ENCODE peak calls at places on chromosomes 7 and 10, in eight cellular contexts. I is HCT116, E is fibroblast of lung, A is stomach, K is mammary epithelial cell, R is cardiac muscle cell, F is Panc1, X is heart left ventricle. C is an unnamed sample.

GRCh38 chr10:129971381-129972144 is 7.5 kb upstream of the EBF3 start:
- DNase-seq in I (no peak), E (peak; percentile 15), A (peak; percentile 59), K (no peak), R (peak; percentile 79), F (no peak), X (peak; percentile 79), C (peak; percentile 87)

GRCh38 chr10:127872871-127873600 is 19.7 kb downstream of the CLRN3 start:
- DNase-seq in I (no peak), E (no peak), A (peak; percentile 80), K (no peak), R (peak; percentile 34), F (no peak), X (no peak), C (peak; percentile 77)

GRCh38 chr7:41238851-41239331 is 464.0 kb downstream of the INHBA start:
- DNase-seq in I (no peak), E (peak; percentile 49), A (no peak), K (peak; percentile 87), R (no peak), F (no peak), X (no peak), C (no peak)

GRCh38 chr7:2529161-2530075 is 9.8 kb downstream of the LFNG start:
- DNase-seq in I (no peak), E (peak; percentile 69), A (peak; percentile 63), K (no peak), R (peak; percentile 61), F (no peak), X (peak; percentile 92), C (peak; percentile 97)

GRCh38 chr7:70040971-70041766 is 442.9 kb downstream of the AUTS2 start:
- DNase-seq in I (no peak), E (peak; percentile 33), A (no peak), K (no peak), R (peak; percentile 70), F (no peak), X (no peak), C (no peak)

GRCh38 chr10:58462863-58463507 is 49.7 kb upstream of the BICC1 start:
- DNase-seq in I (no peak), E (no peak), A (no peak), K (no peak), R (no peak), F (no peak), X (no peak), C (no peak)

GRCh38 chr7:88183051-88183450 is 36.8 kb downstream of the SRI start:
- DNase-seq in I (no peak), E (no peak), A (no peak), K (no peak), R (no peak), F (no peak), X (no peak), C (no peak)

GRCh38 chr10:33066558-33067236 is 108.7 kb upstream of the ITGB1 start:
- DNase-seq in I (no peak), E (peak; percentile 86), A (no peak), K (no peak), R (peak; percentile 86), F (no peak), X (no peak), C (no peak)

GRCh38 chr10:61271127-61271780 is 181.9 kb downstream of the TMEM26 start:
- DNase-seq in I (no peak), E (peak; percentile 84), A (no peak), K (peak; percentile 20), R (peak; percentile 62), F (peak; percentile 80), X (no peak), C (no peak)

GRCh38 chr10:68095176-68095575 is 14.1 kb upstream of the MYPN start:
- DNase-seq in I (no peak), E (peak; percentile 89), A (no peak), K (peak; percentile 61), R (peak; percentile 37), F (no peak), X (no peak), C (no peak)

GRCh38 chr10:107476408-107476807 is 311.9 kb upstream of the SORCS1 start:
- DNase-seq in I (no peak), E (no peak), A (no peak), K (no peak), R (no peak), F (no peak), X (no peak), C (no peak)

GRCh38 chr10:107473221-107473620 is 308.7 kb upstream of the SORCS1 start:
- DNase-seq in I (no peak), E (no peak), A (no peak), K (no peak), R (no peak), F (no peak), X (no peak), C (no peak)

GRCh38 chr10:107477266-107477665 is 312.8 kb upstream of the SORCS1 start:
- DNase-seq in I (no peak), E (no peak), A (no peak), K (no peak), R (no peak), F (no peak), X (no peak), C (no peak)

DNA sequence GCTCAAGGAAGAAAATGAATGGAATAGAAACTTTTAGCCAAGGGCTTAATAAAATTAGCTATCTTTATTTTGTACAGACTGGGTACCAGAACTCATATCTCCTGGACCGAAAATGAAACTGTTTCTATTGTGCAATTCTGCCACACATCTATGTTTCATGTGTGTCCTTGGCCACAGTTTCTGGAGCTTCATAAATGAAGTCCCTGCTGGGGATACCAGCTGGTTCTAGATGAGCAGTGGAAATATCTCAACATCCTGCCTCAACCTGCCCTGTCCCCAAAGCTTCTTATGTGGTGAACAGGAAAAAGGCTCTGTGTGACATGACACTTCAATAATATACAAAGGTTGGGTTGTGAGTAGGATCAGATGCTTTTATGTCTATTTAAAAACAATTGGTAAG is 310.1 kb upstream of the SORCS1 start:
- DNase-seq in I (no peak), E (no peak), A (no peak), K (no peak), R (no peak), F (no peak), X (no peak), C (no peak)
- H3K27me3 ChIP-seq in I (no peaks in the 10 kb centered on the region), E (no peaks in the 10 kb centered on the region), A (no peaks in the 10 kb centered on the region), K (no peaks in the 10 kb centered on the region), R (no peaks in the 10 kb centered on the region), F (no peaks in the 10 kb centered on the region), X (no peaks in the 10 kb centered on the region), C (no peaks in the 10 kb centered on the region)

GRCh38 chr10:5040781-5041470 is 37.3 kb upstream of the AKR1C2 start:
- DNase-seq in I (no peak), E (peak; percentile 55), A (no peak), K (no peak), R (no peak), F (no peak), X (no peak), C (no peak)
- H3K4me3 ChIP-seq in I (no peak overlapping the region), E (no peak overlapping the region), A (no peak overlapping the region), K (no peak overlapping the region), R (no peak overlapping the region), F (no peak overlapping the region), X (no peak overlapping the region), C (no peak overlapping the region)

DNA sequence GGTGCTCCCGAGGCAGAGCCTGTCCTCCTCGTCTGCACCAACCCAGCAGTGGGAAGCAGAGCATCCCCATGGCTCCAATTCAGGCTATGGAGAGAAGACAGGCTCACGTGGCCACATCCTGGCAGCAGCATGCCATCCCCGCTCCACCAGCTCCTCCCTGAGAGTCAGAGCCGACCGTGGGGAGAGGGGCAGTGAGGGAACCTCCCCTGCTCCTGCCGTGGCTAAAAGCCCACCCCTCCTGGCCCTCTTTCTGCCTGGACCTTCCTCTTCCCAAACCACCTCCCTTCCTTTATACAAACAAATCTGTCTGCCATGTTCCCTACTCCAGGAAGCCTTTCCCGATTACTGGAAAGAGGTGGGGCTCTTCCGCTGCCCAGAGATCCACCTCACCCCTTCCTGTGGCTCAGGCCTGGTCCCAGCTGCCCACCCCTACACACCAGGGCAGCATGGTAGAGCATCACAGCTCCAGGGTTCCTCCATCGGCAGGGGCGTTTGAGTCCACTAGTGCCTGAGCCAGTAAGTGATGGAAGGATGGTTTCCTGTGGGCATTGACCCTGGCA is 10.8 kb upstream of the AQP1 start:
- DNase-seq in I (no peak), E (no peak), A (no peak), K (no peak), R (no peak), F (no peak), X (no peak), C (peak; percentile 47)
- H3K4me1 ChIP-seq in I (peaks cover 2% of the 10 kb centered on the region), E (no peaks in the 10 kb centered on the region), A (peaks cover 55% of the 10 kb centered on the region), K (peaks cover 4% of the 10 kb centered on the region), R (peaks cover 8% of the 10 kb centered on the region), F (peaks cover 8% of the 10 kb centered on the region), X (peaks cover 57% of the 10 kb centered on the region), C (peaks cover 21% of the 10 kb centered on the region)

DNA sequence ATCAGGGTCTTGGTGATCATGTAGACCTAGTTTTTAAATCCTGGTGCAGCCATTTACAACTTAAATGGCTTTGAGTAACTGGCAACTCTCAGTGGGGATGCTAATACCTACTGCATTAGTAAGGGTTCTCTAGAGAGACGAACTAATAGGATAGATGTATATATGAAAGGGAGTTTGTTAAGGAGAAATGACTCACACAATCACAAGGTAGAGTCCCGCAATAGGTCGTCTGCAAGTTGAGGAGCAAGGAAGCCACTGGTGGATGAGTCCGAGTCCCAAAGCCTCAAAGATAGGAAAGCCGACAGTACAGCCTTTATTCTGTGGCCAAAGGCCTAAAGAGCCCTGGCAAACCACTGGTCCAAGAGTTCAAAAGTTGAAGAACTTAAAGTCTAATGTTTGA is 48.0 kb downstream of the EMX2 start:
- DNase-seq in I (no peak), E (no peak), A (no peak), K (no peak), R (no peak), F (no peak), X (no peak), C (no peak)
- H3K27me3 ChIP-seq in I (peaks cover 27% of the 10 kb centered on the region), E (no peaks in the 10 kb centered on the region), A (peaks cover 12% of the 10 kb centered on the region), K (no peaks in the 10 kb centered on the region), R (peaks cover 34% of the 10 kb centered on the region), F (peaks cover 9% of the 10 kb centered on the region), X (peaks cover 16% of the 10 kb centered on the region), C (peaks cover 15% of the 10 kb centered on the region)

DNA sequence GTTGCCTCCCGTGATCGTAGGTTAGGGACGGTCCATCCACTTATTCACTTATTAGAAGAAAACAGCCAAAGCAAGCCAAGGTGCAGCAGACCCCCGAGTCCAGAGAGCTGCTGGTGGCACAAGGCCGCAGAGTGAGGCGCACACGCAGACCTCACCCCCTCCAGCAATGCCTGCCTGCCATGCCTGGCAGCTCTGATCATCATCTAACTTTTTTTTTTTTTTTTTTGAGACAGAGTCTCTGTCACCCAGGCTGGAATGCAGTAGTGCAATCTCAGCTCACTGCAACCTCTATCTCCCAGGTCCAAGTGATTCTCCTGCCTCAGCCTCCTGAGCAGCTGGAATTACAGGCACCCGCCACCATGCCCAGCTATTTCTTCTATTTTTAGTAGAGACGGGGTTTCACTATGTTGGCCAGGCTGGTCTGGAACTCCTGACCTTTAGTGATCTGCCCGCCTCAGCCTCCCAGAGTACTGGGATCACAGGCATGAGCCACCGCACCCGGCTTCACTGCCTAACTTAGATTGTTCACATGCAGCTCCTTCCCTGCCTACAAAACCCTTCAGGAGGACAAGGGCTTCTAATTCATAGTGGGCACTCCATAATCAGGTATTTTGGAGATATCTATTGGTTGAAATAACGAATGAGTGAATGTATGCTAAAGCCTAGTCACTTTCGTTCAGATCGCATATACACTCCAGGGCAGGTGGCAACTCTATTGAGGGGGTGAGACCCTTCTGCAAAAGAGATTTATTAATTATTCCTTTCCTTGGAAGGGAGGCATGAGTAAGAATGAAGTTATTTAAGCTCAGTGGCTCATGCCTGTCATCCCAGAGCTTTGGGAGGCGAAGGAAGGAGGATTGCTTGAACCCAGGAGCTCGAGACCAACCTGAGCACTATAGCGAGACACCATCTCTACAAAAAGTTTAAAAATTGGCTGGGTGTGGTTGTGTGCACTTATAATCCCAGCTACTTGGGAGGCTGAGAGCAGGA is 15.9 kb downstream of the TRIM56 start:
- DNase-seq in I (no peak), E (no peak), A (no peak), K (no peak), R (no peak), F (no peak), X (no peak), C (peak; percentile 24)
- H3K4me3 ChIP-seq in I (peak overlapping the region; percentile 53), E (no peak overlapping the region), A (no peak overlapping the region), K (no peak overlapping the region), R (no peak overlapping the region), F (peak overlapping the region; percentile 43), X (no peak overlapping the region), C (no peak overlapping the region)

GRCh38 chr10:132574288-132574687 is 36.7 kb downstream of the INPP5A start:
- DNase-seq in I (no peak), E (no peak), A (no peak), K (no peak), R (no peak), F (no peak), X (no peak), C (no peak)
- H3K4me1 ChIP-seq in I (peaks cover 18% of the 10 kb centered on the region), E (peaks cover 18% of the 10 kb centered on the region), A (peaks cover 82% of the 10 kb centered on the region), K (peaks cover 28% of the 10 kb centered on the region), R (peaks cover 42% of the 10 kb centered on the region), F (peaks cover 81% of the 10 kb centered on the region), X (peaks cover 48% of the 10 kb centered on the region), C (peaks cover 66% of the 10 kb centered on the region)

C was measured in left lung.